ENCODE peak calls at places on chromosomes 6 and 20, in five cellular contexts. T is progenitor cell of endocrine pancreas, I is cardiac fibroblast, B is endothelial cell, H is adrenal gland. R is an unnamed sample.

GRCh38 chr6:155417454-155417853 is 38.2 kb downstream of the NOX3 start:
- DNase-seq in H (no peak), B (no peak), I (peak; percentile 18), T (no peak), R (peak; percentile 24)

GRCh38 chr20:38804682-38805501 is 605 bp upstream of the PPP1R16B start:
- DNase-seq in H (peak; percentile 18), I (peak; percentile 21), B (peak; percentile 62), T (no peak), R (peak; percentile 65)

GRCh38 chr6:11782524-11782923 is 3.9 kb upstream of the ADTRP start:
- DNase-seq in H (no peak), I (no peak), B (no peak), T (no peak), R (no peak)

GRCh38 chr20:48202774-48203173 is 417.5 kb upstream of the SULF2 start:
- DNase-seq in T (no peak), B (no peak), I (no peak), H (no peak), R (no peak)

GRCh38 chr20:62843656-62844055 is 18.0 kb downstream of the TCFL5 start:
- DNase-seq in H (no peak), T (no peak), I (no peak), B (no peak), R (no peak)

GRCh38 chr6:119445666-119446622 is 96.4 kb upstream of the MAN1A1 start:
- DNase-seq in I (peak; percentile 81), B (no peak), T (no peak), H (no peak), R (no peak)

GRCh38 chr20:38728911-38729642 is 4.8 kb downstream of the SLC32A1 start:
- DNase-seq in T (no peak), B (peak; percentile 34), I (no peak), H (no peak), R (peak; percentile 27)

GRCh38 chr6:121873595-121873994 is 438.1 kb downstream of the GJA1 start:
- DNase-seq in T (no peak), I (no peak), H (no peak), B (no peak), R (no peak)

GRCh38 chr6:83517500-83517899 is 5.2 kb downstream of the PRSS35 start:
- DNase-seq in H (no peak), T (no peak), I (no peak), B (no peak), R (no peak)

GRCh38 chr6:83514877-83515466 is 2.6 kb downstream of the PRSS35 start:
- DNase-seq in T (peak; percentile 14), H (peak; percentile 61), I (peak; percentile 80), B (peak; percentile 47), R (peak; percentile 48)

GRCh38 chr6:83509416-83509815 is 2.9 kb upstream of the PRSS35 start:
- DNase-seq in I (peak; percentile 11), T (no peak), B (no peak), H (no peak), R (no peak)

DNA sequence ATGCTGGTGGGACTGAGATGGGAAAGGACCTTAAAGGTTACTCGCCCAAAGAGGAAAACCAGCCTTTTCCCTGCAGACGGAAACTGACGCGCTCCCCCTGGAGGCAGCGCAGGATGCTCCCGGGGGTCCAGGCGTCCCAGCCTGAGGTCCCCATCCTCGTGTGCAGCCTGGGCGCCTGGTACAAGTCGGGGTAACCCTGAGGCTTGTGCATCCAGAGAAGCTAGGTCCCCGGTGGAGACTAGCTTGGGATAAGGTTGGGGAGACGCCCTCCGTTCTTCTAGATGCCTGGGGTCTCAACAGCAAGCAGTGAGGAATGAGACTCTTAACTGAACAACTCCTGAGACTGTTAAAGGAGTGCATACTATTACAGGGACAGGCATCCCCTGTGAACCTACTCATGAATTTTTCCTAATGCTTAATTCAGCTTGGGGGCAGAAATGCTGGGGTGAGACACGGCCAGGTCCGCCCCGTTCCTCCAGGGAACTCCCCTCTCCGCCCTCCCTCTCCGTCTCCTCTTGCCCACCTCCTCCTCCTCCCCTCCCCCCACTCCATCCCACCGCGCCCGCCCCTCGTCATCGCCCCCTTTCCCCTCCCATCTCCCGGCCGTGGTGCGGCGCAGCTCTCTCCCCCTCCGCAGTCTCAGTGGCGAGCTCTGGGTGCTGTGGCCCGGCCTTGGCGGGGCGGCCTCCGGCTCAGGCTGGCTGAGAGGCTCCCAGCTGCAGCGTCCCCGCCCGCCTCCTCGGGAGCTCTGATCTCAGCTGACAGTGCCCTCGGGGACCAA is at the start of gene PRSS35:
- DNase-seq in B (peak; percentile 78), H (peak; percentile 71), I (peak; percentile 52), T (peak; percentile 56), R (peak; percentile 44)
- TF ChIP-seq CTCF in B (peak; percentile 64), H (peak; percentile 73), I (peak; percentile 84), T (peak; percentile 85), R (peak; percentile 72)

GRCh38 chr6:167559675-167560479 is 235.0 kb downstream of the TTLL2 start:
- DNase-seq in I (no peak), B (no peak), T (no peak), H (no peak), R (no peak)
- TF ChIP-seq CTCF in I (no peak), B (no peak), T (no peak), H (no peak), R (no peak)

GRCh38 chr6:62288974-62289373 is 2.9 kb upstream of the KHDRBS2 start:
- DNase-seq in B (no peak), T (no peak), H (no peak), I (no peak), R (no peak)
- TF ChIP-seq CTCF in B (no peak), T (no peak), H (no peak), I (no peak), R (no peak)

GRCh38 chr20:40728470-40728869 is 39.4 kb upstream of the MAFB start:
- DNase-seq in I (peak; percentile 3), B (no peak), T (no peak), H (no peak), R (no peak)
- TF ChIP-seq CTCF in I (no peak), B (peak; percentile 18), T (peak; percentile 17), H (no peak), R (no peak)

GRCh38 chr20:58622671-58623578 is 28.2 kb upstream of the STX16 start:
- DNase-seq in T (no peak), I (peak; percentile 49), H (peak; percentile 51), B (no peak), R (no peak)

GRCh38 chr20:58625585-58625984 is 25.5 kb upstream of the STX16 start:
- DNase-seq in I (no peak), B (no peak), H (no peak), T (no peak), R (no peak)

GRCh38 chr20:58621906-58622548 is 29.1 kb upstream of the STX16 start:
- DNase-seq in H (no peak), B (no peak), I (peak; percentile 28), T (no peak), R (no peak)

GRCh38 chr20:58624687-58625086 is 26.4 kb upstream of the STX16 start:
- DNase-seq in T (no peak), B (no peak), H (no peak), I (no peak), R (no peak)

DNA sequence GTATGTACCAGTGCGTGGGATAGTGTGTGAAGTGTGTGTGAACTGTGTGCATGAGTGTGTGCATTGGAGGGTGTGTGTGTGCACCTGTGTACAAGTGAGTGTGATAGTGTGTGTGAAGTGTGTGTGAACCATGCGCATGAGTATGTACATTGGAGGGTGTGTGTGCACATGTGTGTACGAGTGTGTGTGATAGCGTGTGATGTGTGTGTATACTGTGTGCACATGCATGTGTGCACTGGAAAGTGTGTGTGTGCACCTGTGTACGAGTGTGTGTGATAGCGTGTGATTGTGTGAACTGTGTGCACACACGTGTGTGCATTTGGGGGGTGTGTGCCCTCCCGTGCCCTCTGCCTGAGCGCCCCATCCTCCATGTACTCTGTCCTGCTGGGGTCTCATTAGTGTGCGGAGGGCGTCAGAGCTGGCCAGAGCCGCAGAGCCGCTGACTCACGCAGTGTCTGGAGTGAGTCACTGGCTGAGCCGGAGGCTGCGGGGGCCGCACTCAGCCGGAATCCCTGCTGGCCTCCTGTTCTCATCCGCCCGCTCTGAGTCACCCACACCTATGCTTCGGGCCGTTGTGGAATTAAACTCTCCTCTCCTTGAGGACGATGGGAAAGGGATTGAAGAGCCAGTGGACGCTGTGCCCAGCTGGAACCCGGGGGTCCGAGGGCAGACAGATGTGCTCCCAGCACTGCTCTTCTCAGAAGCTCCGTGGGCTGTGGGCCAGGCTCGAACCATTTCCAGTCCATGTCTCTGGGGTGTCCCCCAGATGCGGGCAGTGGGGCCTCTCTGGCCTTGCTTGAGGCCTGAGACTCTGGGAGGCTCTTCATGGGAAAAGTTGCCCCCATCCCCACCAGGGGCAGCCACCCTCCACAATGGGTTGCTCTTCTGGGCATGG is 27.3 kb upstream of the STX16 start:
- DNase-seq in B (no peak), H (peak; percentile 87), T (no peak), I (peak; percentile 96), R (no peak)
- TF ChIP-seq CTCF in B (no peak), H (no peak), T (no peak), I (no peak), R (no peak)